ENCODE peak calls at places on chromosome 17, in five cellular contexts. One of them, this sample, is unnamed.

GRCh38 chr17:39667262-39668140 is 752 bp upstream of the PNMT start:
- DNase-seq in activated CD8-positive, alpha-beta T cell treated with anti-CD3 and anti-CD28 coated beads for 36 hours: peak
- DNase-seq in AG04450: no peak
- DNase-seq in glutamatergic neuron: no peak
- DNase-seq in fibroblast of the aortic adventitia: no peak
- DNase-seq in this sample: peak

GRCh38 chr17:82463391-82463790 is 4.8 kb downstream of the NARF start:
- DNase-seq in glutamatergic neuron: no peak
- DNase-seq in AG04450: no peak
- DNase-seq in fibroblast of the aortic adventitia: no peak
- DNase-seq in activated CD8-positive, alpha-beta T cell treated with anti-CD3 and anti-CD28 coated beads for 36 hours: no peak
- DNase-seq in this sample: no peak

GRCh38 chr17:3593384-3593783 is 15.8 kb downstream of the TRPV1 start:
- DNase-seq in AG04450: no peak
- DNase-seq in fibroblast of the aortic adventitia: no peak
- DNase-seq in activated CD8-positive, alpha-beta T cell treated with anti-CD3 and anti-CD28 coated beads for 36 hours: no peak
- DNase-seq in glutamatergic neuron: no peak
- DNase-seq in this sample: no peak

GRCh38 chr17:43659823-43660222 is 1.9 kb downstream of the MEOX1 start:
- DNase-seq in activated CD8-positive, alpha-beta T cell treated with anti-CD3 and anti-CD28 coated beads for 36 hours: no peak
- DNase-seq in glutamatergic neuron: no peak
- DNase-seq in AG04450: no peak
- DNase-seq in fibroblast of the aortic adventitia: no peak
- DNase-seq in this sample: no peak

GRCh38 chr17:6643460-6644125 is 2.7 kb downstream of the TXNDC17 start:
- DNase-seq in activated CD8-positive, alpha-beta T cell treated with anti-CD3 and anti-CD28 coated beads for 36 hours: no peak
- DNase-seq in AG04450: no peak
- DNase-seq in glutamatergic neuron: no peak
- DNase-seq in fibroblast of the aortic adventitia: peak
- DNase-seq in this sample: no peak

GRCh38 chr17:63701477-63702222 is 1.7 kb upstream of the LIMD2 start:
- DNase-seq in glutamatergic neuron: no peak
- DNase-seq in fibroblast of the aortic adventitia: no peak
- DNase-seq in AG04450: no peak
- DNase-seq in activated CD8-positive, alpha-beta T cell treated with anti-CD3 and anti-CD28 coated beads for 36 hours: peak
- DNase-seq in this sample: no peak

GRCh38 chr17:82320956-82321927 is 3.8 kb upstream of the CD7 start:
- DNase-seq in AG04450: no peak
- DNase-seq in activated CD8-positive, alpha-beta T cell treated with anti-CD3 and anti-CD28 coated beads for 36 hours: peak
- DNase-seq in glutamatergic neuron: peak
- DNase-seq in fibroblast of the aortic adventitia: no peak
- DNase-seq in this sample: peak

GRCh38 chr17:8275421-8276290 is 12.8 kb upstream of the RANGRF start:
- DNase-seq in activated CD8-positive, alpha-beta T cell treated with anti-CD3 and anti-CD28 coated beads for 36 hours: no peak
- DNase-seq in AG04450: no peak
- DNase-seq in glutamatergic neuron: peak
- DNase-seq in fibroblast of the aortic adventitia: no peak
- DNase-seq in this sample: no peak

GRCh38 chr17:82400830-82401229 is 17.3 kb upstream of the HEXD start:
- DNase-seq in fibroblast of the aortic adventitia: no peak
- DNase-seq in AG04450: no peak
- DNase-seq in activated CD8-positive, alpha-beta T cell treated with anti-CD3 and anti-CD28 coated beads for 36 hours: peak
- DNase-seq in glutamatergic neuron: no peak
- DNase-seq in this sample: no peak

GRCh38 chr17:71260366-71260765 is 860.5 kb upstream of the SOX9 start:
- DNase-seq in fibroblast of the aortic adventitia: no peak
- DNase-seq in glutamatergic neuron: no peak
- DNase-seq in AG04450: no peak
- DNase-seq in activated CD8-positive, alpha-beta T cell treated with anti-CD3 and anti-CD28 coated beads for 36 hours: no peak
- DNase-seq in this sample: no peak

GRCh38 chr17:7702776-7703175 is 2.2 kb upstream of the EFNB3 start:
- DNase-seq in activated CD8-positive, alpha-beta T cell treated with anti-CD3 and anti-CD28 coated beads for 36 hours: no peak
- DNase-seq in fibroblast of the aortic adventitia: no peak
- DNase-seq in glutamatergic neuron: no peak
- DNase-seq in AG04450: no peak
- DNase-seq in this sample: no peak

GRCh38 chr17:34153988-34154387 is 101.1 kb upstream of the CCL2 start:
- DNase-seq in fibroblast of the aortic adventitia: no peak
- DNase-seq in AG04450: no peak
- DNase-seq in activated CD8-positive, alpha-beta T cell treated with anti-CD3 and anti-CD28 coated beads for 36 hours: no peak
- DNase-seq in glutamatergic neuron: no peak
- DNase-seq in this sample: no peak

GRCh38 chr17:7380855-7381683 is at the start of gene TNK1:
- DNase-seq in fibroblast of the aortic adventitia: no peak
- DNase-seq in glutamatergic neuron: peak
- DNase-seq in AG04450: no peak
- DNase-seq in activated CD8-positive, alpha-beta T cell treated with anti-CD3 and anti-CD28 coated beads for 36 hours: no peak
- DNase-seq in this sample: peak

GRCh38 chr17:4536259-4536741 is 18.9 kb downstream of the MYBBP1A start:
- DNase-seq in activated CD8-positive, alpha-beta T cell treated with anti-CD3 and anti-CD28 coated beads for 36 hours: no peak
- DNase-seq in glutamatergic neuron: peak
- DNase-seq in fibroblast of the aortic adventitia: no peak
- DNase-seq in AG04450: no peak
- DNase-seq in this sample: peak

GRCh38 chr17:68152161-68152571 is 95.7 kb upstream of the AMZ2 start:
- DNase-seq in activated CD8-positive, alpha-beta T cell treated with anti-CD3 and anti-CD28 coated beads for 36 hours: no peak
- DNase-seq in AG04450: no peak
- DNase-seq in fibroblast of the aortic adventitia: no peak
- DNase-seq in glutamatergic neuron: no peak
- DNase-seq in this sample: no peak

GRCh38 chr17:79024901-79025737 is 1.1 kb downstream of the C1QTNF1 start:
- DNase-seq in glutamatergic neuron: no peak
- DNase-seq in AG04450: no peak
- DNase-seq in fibroblast of the aortic adventitia: no peak
- DNase-seq in activated CD8-positive, alpha-beta T cell treated with anti-CD3 and anti-CD28 coated beads for 36 hours: no peak
- DNase-seq in this sample: no peak

GRCh38 chr17:41697122-41697962 is 8.7 kb downstream of the EIF1 start:
- DNase-seq in glutamatergic neuron: no peak
- DNase-seq in activated CD8-positive, alpha-beta T cell treated with anti-CD3 and anti-CD28 coated beads for 36 hours: no peak
- DNase-seq in fibroblast of the aortic adventitia: peak
- DNase-seq in AG04450: no peak
- DNase-seq in this sample: no peak

GRCh38 chr17:69287168-69287567 is 39.8 kb downstream of the ABCA5 start:
- DNase-seq in activated CD8-positive, alpha-beta T cell treated with anti-CD3 and anti-CD28 coated beads for 36 hours: no peak
- DNase-seq in fibroblast of the aortic adventitia: peak
- DNase-seq in AG04450: no peak
- DNase-seq in glutamatergic neuron: no peak
- DNase-seq in this sample: no peak

GRCh38 chr17:10336393-10336792 is 36.4 kb downstream of the MYH13 start:
- DNase-seq in fibroblast of the aortic adventitia: no peak
- DNase-seq in activated CD8-positive, alpha-beta T cell treated with anti-CD3 and anti-CD28 coated beads for 36 hours: no peak
- DNase-seq in AG04450: no peak
- DNase-seq in glutamatergic neuron: no peak
- DNase-seq in this sample: peak
- TF ChIP-seq CTCF in fibroblast of the aortic adventitia: no peak
- TF ChIP-seq CTCF in activated CD8-positive, alpha-beta T cell treated with anti-CD3 and anti-CD28 coated beads for 36 hours: no peak
- TF ChIP-seq CTCF in AG04450: no peak
- TF ChIP-seq CTCF in glutamatergic neuron: no peak
- TF ChIP-seq CTCF in this sample: no peak

DNA sequence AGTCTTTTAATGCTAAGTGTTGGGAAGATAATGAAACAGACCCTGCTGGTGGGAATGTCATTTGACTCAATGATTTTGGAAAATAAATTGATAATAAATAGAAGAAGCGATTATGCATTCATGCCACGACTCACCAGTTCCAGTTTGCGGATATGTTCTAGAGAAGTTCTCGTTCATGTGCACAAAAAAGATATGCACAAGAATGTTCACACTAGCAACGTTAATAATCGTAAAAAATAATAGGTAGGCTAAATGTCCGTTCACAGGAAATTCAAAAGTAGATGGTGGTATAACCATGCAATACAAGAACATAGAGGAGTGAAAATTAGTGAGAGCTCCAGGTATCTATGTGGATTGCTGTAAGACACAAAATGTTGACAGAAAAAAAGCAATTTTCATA is 59.8 kb downstream of the NACA2 start:
- DNase-seq in activated CD8-positive, alpha-beta T cell treated with anti-CD3 and anti-CD28 coated beads for 36 hours: no peak
- DNase-seq in fibroblast of the aortic adventitia: no peak
- DNase-seq in glutamatergic neuron: no peak
- DNase-seq in AG04450: no peak
- DNase-seq in this sample: no peak
- TF ChIP-seq CTCF in activated CD8-positive, alpha-beta T cell treated with anti-CD3 and anti-CD28 coated beads for 36 hours: no peak
- TF ChIP-seq CTCF in fibroblast of the aortic adventitia: no peak
- TF ChIP-seq CTCF in glutamatergic neuron: no peak
- TF ChIP-seq CTCF in AG04450: no peak
- TF ChIP-seq CTCF in this sample: no peak

GRCh38 chr17:77889866-77890760 is 68.4 kb upstream of the TNRC6C start:
- DNase-seq in glutamatergic neuron: peak
- DNase-seq in AG04450: no peak
- DNase-seq in fibroblast of the aortic adventitia: no peak
- DNase-seq in activated CD8-positive, alpha-beta T cell treated with anti-CD3 and anti-CD28 coated beads for 36 hours: no peak
- DNase-seq in this sample: no peak
- TF ChIP-seq CTCF in glutamatergic neuron: peak
- TF ChIP-seq CTCF in AG04450: no peak
- TF ChIP-seq CTCF in fibroblast of the aortic adventitia: no peak
- TF ChIP-seq CTCF in activated CD8-positive, alpha-beta T cell treated with anti-CD3 and anti-CD28 coated beads for 36 hours: no peak
- TF ChIP-seq CTCF in this sample: no peak

GRCh38 chr17:60396412-60396811 is 4.5 kb upstream of the USP32 start:
- DNase-seq in AG04450: no peak
- DNase-seq in fibroblast of the aortic adventitia: no peak
- DNase-seq in activated CD8-positive, alpha-beta T cell treated with anti-CD3 and anti-CD28 coated beads for 36 hours: no peak
- DNase-seq in glutamatergic neuron: no peak
- DNase-seq in this sample: no peak

GRCh38 chr17:60392845-60393702 is 1.1 kb upstream of the USP32 start:
- DNase-seq in glutamatergic neuron: no peak
- DNase-seq in fibroblast of the aortic adventitia: peak
- DNase-seq in activated CD8-positive, alpha-beta T cell treated with anti-CD3 and anti-CD28 coated beads for 36 hours: peak
- DNase-seq in AG04450: no peak
- DNase-seq in this sample: peak

GRCh38 chr17:60398227-60398959 is 6.5 kb upstream of the USP32 start:
- DNase-seq in activated CD8-positive, alpha-beta T cell treated with anti-CD3 and anti-CD28 coated beads for 36 hours: peak
- DNase-seq in AG04450: no peak
- DNase-seq in glutamatergic neuron: no peak
- DNase-seq in fibroblast of the aortic adventitia: no peak
- DNase-seq in this sample: no peak

GRCh38 chr17:60393840-60394529 is 2.1 kb upstream of the USP32 start:
- DNase-seq in glutamatergic neuron: no peak
- DNase-seq in activated CD8-positive, alpha-beta T cell treated with anti-CD3 and anti-CD28 coated beads for 36 hours: peak
- DNase-seq in AG04450: no peak
- DNase-seq in fibroblast of the aortic adventitia: no peak
- DNase-seq in this sample: peak

GRCh38 chr17:60395508-60396065 is 3.7 kb upstream of the USP32 start:
- DNase-seq in AG04450: no peak
- DNase-seq in glutamatergic neuron: no peak
- DNase-seq in activated CD8-positive, alpha-beta T cell treated with anti-CD3 and anti-CD28 coated beads for 36 hours: no peak
- DNase-seq in fibroblast of the aortic adventitia: no peak
- DNase-seq in this sample: no peak
- TF ChIP-seq CTCF in AG04450: no peak
- TF ChIP-seq CTCF in glutamatergic neuron: no peak
- TF ChIP-seq CTCF in activated CD8-positive, alpha-beta T cell treated with anti-CD3 and anti-CD28 coated beads for 36 hours: no peak
- TF ChIP-seq CTCF in fibroblast of the aortic adventitia: no peak
- TF ChIP-seq CTCF in this sample: no peak

This sample was measured in neural progenitor cell.